ENCODE peak calls at places on chromosomes 16 and 17, in seven cellular contexts. E is GM23338, P is mammary epithelial cell, A is stomach, G is fibroblast of pulmonary artery, D is cardiac fibroblast, V is NB4. N is an unnamed sample.

GRCh38 chr17:71494456-71494855 is 626.4 kb upstream of the SOX9 start:
- DNase-seq in E (no peak), P (no peak), A (no peak), G (peak), D (peak), V (no peak), N (no peak)

GRCh38 chr17:34153988-34154387 is 101.1 kb upstream of the CCL2 start:
- DNase-seq in E (no peak), P (no peak), A (no peak), G (no peak), D (no peak), V (no peak), N (no peak)

GRCh38 chr17:52035336-52035915 is 123.1 kb downstream of the CA10 start:
- DNase-seq in E (no peak), P (no peak), A (no peak), G (no peak), D (no peak), V (no peak), N (no peak)

GRCh38 chr16:68993421-68993820 is 112.0 kb upstream of the HAS3 start:
- DNase-seq in E (no peak), P (no peak), A (no peak), G (no peak), D (peak), V (no peak), N (no peak)

GRCh38 chr17:33416131-33416530 is 123.0 kb upstream of the ASIC2 start:
- DNase-seq in E (no peak), P (no peak), A (no peak), G (no peak), D (no peak), V (peak), N (no peak)

GRCh38 chr17:55693244-55694216 is 29.1 kb downstream of the TMEM100 start:
- DNase-seq in E (no peak), P (no peak), A (peak), G (peak), D (peak), V (no peak), N (peak)

GRCh38 chr17:76672270-76672851 is 28.8 kb upstream of the ST6GALNAC1 start:
- DNase-seq in E (no peak), P (no peak), A (no peak), G (no peak), D (no peak), V (no peak), N (no peak)

GRCh38 chr16:87922250-87922871 is 14.0 kb downstream of the CA5A start:
- DNase-seq in E (no peak), P (no peak), A (peak), G (no peak), D (peak), V (no peak), N (peak)

GRCh38 chr16:10256855-10257641 is 74.8 kb upstream of the GRIN2A start:
- DNase-seq in E (peak), P (peak), A (peak), G (peak), D (peak), V (peak), N (peak)

GRCh38 chr16:49623501-49624266 is 232.2 kb downstream of the ZNF423 start:
- DNase-seq in E (no peak), P (no peak), A (no peak), G (no peak), D (no peak), V (no peak), N (no peak)

GRCh38 chr16:11105038-11105903 is 150.7 kb downstream of the SOCS1 start:
- DNase-seq in E (no peak), P (peak), A (no peak), G (peak), D (peak), V (peak), N (no peak)

GRCh38 chr17:64554028-64554637 is 47.4 kb downstream of the CEP95 start:
- DNase-seq in E (no peak), P (no peak), A (no peak), G (no peak), D (no peak), V (no peak), N (no peak)

GRCh38 chr17:6712058-6712853 is 913 bp downstream of the SLC13A5 start:
- DNase-seq in E (peak), P (peak), A (no peak), G (peak), D (peak), V (peak), N (no peak)

GRCh38 chr16:2686912-2687507 is 4.7 kb downstream of the KCTD5 start:
- DNase-seq in E (no peak), P (no peak), A (peak), G (no peak), D (no peak), V (peak), N (no peak)

GRCh38 chr16:4334724-4335495 is 16.2 kb downstream of the PAM16 start:
- DNase-seq in E (no peak), P (no peak), A (no peak), G (no peak), D (no peak), V (no peak), N (no peak)

GRCh38 chr17:16100737-16101400 is 101.2 kb downstream of the TTC19 start:
- DNase-seq in E (no peak), P (no peak), A (peak), G (peak), D (peak), V (peak), N (no peak)

GRCh38 chr16:65122724-65122973 is 786 bp upstream of the CDH11 start:
- DNase-seq in E (no peak), P (no peak), A (no peak), G (no peak), D (no peak), V (no peak), N (peak)
- H3K4me3 ChIP-seq in E (peak), P (peak), A (peak), G (peak), D (peak), V (no peak), N (no peak)

GRCh38 chr16:85465328-85466307 is 147.5 kb upstream of the GSE1 start:
- DNase-seq in E (no peak), P (peak), A (no peak), G (peak), D (peak), V (no peak), N (no peak)

GRCh38 chr16:85463672-85464071 is 149.4 kb upstream of the GSE1 start:
- DNase-seq in E (no peak), P (no peak), A (no peak), G (no peak), D (no peak), V (no peak), N (no peak)

GRCh38 chr16:85462405-85463227 is 150.5 kb upstream of the GSE1 start:
- DNase-seq in E (peak), P (no peak), A (peak), G (no peak), D (no peak), V (peak), N (peak)

GRCh38 chr16:85463228-85463611 is 149.9 kb upstream of the GSE1 start:
- DNase-seq in E (peak), P (no peak), A (no peak), G (no peak), D (no peak), V (peak), N (no peak)

DNA sequence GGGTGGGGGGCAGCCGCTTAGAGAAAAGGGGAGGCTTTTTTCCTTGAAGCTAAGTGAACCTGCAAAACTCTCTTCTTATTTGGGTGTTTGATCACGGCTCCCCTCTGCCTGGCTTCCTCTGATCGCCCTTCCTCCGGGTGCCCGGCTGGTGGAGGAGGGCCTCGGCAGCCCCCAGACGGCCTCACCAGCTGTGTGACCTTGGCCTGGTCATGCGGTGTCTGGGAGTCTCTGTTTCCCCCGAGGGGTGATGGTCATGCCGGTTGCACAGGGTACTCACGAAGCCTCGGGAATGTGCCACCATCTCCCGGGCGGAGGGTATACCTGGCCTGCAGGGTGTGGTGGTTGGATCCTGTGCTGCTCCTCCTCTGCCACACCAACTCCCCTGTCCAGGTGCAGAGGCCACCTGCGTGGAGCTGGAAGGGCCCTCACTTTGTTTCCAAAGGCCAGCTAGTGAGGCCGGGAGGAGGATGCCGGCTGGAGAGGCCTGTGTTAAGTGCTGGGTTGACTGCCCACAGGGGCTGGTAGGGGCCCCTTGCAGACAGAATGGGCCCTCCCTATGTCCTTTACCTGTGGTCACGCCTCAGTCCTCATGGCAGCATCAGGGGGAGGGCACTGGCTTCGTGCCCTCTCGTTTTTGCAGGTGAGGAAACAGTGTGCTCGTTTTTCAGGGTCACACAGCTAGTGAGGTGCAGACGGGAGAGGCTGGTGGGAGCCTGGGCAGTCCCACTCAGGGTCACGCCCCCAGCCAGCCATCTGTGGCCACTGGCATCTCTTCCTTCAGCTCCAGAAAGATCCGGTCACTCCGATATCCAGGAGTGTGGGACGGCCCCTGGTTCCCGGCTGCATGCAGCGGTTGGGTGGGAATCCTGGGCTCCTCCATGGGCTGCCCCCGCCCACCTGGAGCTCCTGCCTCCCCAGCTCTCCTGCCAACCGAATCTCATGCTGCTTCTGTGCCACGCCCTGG is 148.5 kb upstream of the GSE1 start:
- DNase-seq in E (no peak), P (no peak), A (no peak), G (no peak), D (no peak), V (no peak), N (no peak)
- H3K4me3 ChIP-seq in E (no peak), P (no peak), A (no peak), G (no peak), D (no peak), V (no peak), N (no peak)

GRCh38 chr16:53372942-53373871 is 61.1 kb upstream of the RBL2 start:
- DNase-seq in E (peak), P (peak), A (peak), G (no peak), D (no peak), V (no peak), N (peak)
- H3K4me3 ChIP-seq in E (peak), P (peak), A (peak), G (no peak), D (no peak), V (no peak), N (peak)

GRCh38 chr17:42548993-42549755 is 3.5 kb upstream of the HSD17B1 start:
- DNase-seq in E (no peak), P (no peak), A (no peak), G (no peak), D (no peak), V (no peak), N (no peak)

GRCh38 chr17:42547001-42547461 is 5.7 kb upstream of the HSD17B1 start:
- DNase-seq in E (no peak), P (no peak), A (no peak), G (no peak), D (no peak), V (no peak), N (no peak)

GRCh38 chr17:42547698-42548069 is 5.0 kb upstream of the HSD17B1 start:
- DNase-seq in E (no peak), P (no peak), A (peak), G (no peak), D (no peak), V (no peak), N (no peak)

GRCh38 chr17:42544874-42545283 is 7.8 kb upstream of the HSD17B1 start:
- DNase-seq in E (no peak), P (no peak), A (no peak), G (no peak), D (no peak), V (no peak), N (no peak)

GRCh38 chr17:42548070-42548837 is 4.5 kb upstream of the HSD17B1 start:
- DNase-seq in E (peak), P (no peak), A (peak), G (peak), D (peak), V (no peak), N (peak)
- H3K4me3 ChIP-seq in E (peak), P (peak), A (peak), G (peak), D (peak), V (no peak), N (peak)

GRCh38 chr17:38751803-38752118 is 780 bp upstream of the PSMB3 start:
- DNase-seq in E (peak), P (peak), A (peak), G (peak), D (peak), V (peak), N (peak)

GRCh38 chr17:38752119-38752929 is at the start of gene PSMB3:
- DNase-seq in E (peak), P (peak), A (peak), G (peak), D (peak), V (peak), N (peak)

GRCh38 chr17:38750044-38750311 is 1.8 kb upstream of the PCGF2 start:
- DNase-seq in E (no peak), P (no peak), A (no peak), G (no peak), D (no peak), V (no peak), N (no peak)

GRCh38 chr17:38750312-38751121 is 2.0 kb upstream of the PSMB3 start:
- DNase-seq in E (peak), P (peak), A (no peak), G (no peak), D (no peak), V (no peak), N (peak)

DNA sequence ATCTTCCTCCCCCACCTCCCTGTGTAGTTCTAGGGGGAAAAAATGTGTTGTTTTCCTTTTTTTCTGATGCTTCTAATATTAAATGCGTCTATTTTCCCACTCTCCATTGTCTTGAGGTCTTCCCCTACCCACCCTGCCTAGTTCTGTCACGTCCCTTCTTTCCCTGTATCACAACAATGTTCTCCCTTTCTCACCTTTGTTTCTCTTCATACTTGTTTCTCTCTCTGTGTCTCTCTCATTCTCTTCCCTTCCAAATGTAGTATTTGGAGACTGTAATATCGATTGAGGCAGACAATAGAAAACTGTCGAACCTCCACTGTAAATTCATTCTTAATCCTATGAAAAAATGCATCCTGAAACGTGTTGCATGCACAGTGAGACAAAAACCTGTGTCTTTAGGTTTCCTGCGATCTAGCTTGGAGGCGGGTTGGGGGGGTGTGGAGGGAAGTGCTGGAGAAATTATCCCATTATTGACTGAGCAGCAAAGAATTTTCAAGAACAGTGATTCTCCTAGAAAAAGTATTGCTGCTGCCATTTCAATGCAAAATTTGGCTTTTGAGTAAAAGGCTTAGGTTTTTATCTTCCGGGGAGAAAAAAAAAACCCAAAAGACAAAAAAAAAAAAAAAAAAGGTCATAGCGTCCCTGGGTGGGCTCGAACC is 1.3 kb upstream of the PSMB3 start:
- DNase-seq in E (no peak), P (peak), A (no peak), G (no peak), D (no peak), V (peak), N (no peak)
- H3K4me3 ChIP-seq in E (peak), P (peak), A (peak), G (peak), D (peak), V (peak), N (peak)

GRCh38 chr16:30075503-30076275 is at the start of gene PPP4C:
- DNase-seq in E (peak), P (peak), A (peak), G (peak), D (peak), V (peak), N (peak)
- H3K4me3 ChIP-seq in E (peak), P (peak), A (peak), G (peak), D (peak), V (peak), N (peak)

DNA sequence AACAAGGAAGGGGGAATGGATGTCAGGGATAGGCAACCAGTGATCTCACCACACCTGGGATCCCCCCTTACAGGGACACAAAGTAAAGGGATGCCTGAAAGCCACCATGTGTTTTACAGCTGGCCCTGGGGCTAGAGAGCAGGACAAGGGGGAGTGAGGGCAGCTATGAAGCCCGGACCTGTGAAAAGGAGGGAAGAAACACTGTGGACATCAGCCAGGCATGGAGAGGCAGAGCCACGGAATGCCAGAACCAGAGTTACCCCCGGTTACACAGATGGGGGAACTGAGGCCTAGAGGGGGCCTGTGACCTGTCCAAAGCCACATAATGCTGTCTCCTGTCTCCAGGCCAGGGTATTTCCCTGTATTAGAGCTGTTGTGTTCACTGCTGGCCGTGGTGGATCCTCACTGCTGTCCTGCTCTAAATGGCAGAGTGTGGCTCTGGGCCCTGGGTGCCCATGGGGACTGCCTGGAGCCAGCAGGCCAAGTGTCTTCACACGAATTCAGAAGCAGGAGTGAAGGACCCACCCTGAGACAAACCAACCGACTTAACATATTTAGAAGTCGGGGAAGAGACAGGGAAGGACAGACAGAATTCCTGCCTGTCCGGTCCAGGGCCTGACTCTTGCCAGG is 29.7 kb upstream of the ITGA3 start:
- DNase-seq in E (no peak), P (no peak), A (no peak), G (no peak), D (no peak), V (no peak), N (no peak)
- H3K4me3 ChIP-seq in E (no peak), P (no peak), A (no peak), G (no peak), D (no peak), V (no peak), N (no peak)

GRCh38 chr17:44315760-44316731 is 7.6 kb downstream of the RUNDC3A start:
- DNase-seq in E (peak), P (no peak), A (no peak), G (no peak), D (no peak), V (no peak), N (peak)
- H3K4me3 ChIP-seq in E (peak), P (peak), A (peak), G (no peak), D (no peak), V (no peak), N (no peak)

GRCh38 chr17:73568934-73569333 is 75.3 kb downstream of the SDK2 start:
- DNase-seq in E (no peak), P (no peak), A (no peak), G (no peak), D (no peak), V (no peak), N (no peak)
- H3K4me3 ChIP-seq in E (no peak), P (no peak), A (no peak), G (no peak), D (no peak), V (no peak), N (no peak)